ENCODE peak calls at places on chromosomes 13 and 19, in five cellular contexts. K, T, Z, B and A are unnamed samples.

GRCh38 chr13:41561179-41561578 is 103.8 kb downstream of the RGCC start:
- DNase-seq in T (no peak), Z (no peak), B (no peak), K (no peak), A (no peak)

GRCh38 chr13:79225487-79226232 is 180.4 kb downstream of the RBM26 start:
- DNase-seq in Z (no peak), B (no peak), K (no peak), T (no peak), A (no peak)

GRCh38 chr19:45154064-45154827 is 6.5 kb downstream of the NKPD1 start:
- DNase-seq in K (no peak), Z (peak), B (no peak), T (peak), A (no peak)

GRCh38 chr19:913080-913748 is at the start of gene R3HDM4:
- DNase-seq in B (no peak), K (peak), T (peak), Z (no peak), A (no peak)

GRCh38 chr13:24228852-24229458 is 68.4 kb downstream of the SPATA13 start:
- DNase-seq in B (no peak), K (peak), T (peak), Z (peak), A (no peak)

GRCh38 chr13:44857061-44857460 is 132.2 kb downstream of the NUFIP1 start:
- DNase-seq in K (no peak), B (no peak), T (no peak), Z (no peak), A (no peak)

GRCh38 chr19:30662211-30662861 is 290.2 kb downstream of the ZNF536 start:
- DNase-seq in B (no peak), T (no peak), Z (peak), K (no peak), A (no peak)

GRCh38 chr19:45351401-45351952 is 10.9 kb downstream of the KLC3 start:
- DNase-seq in B (no peak), T (no peak), K (no peak), Z (no peak), A (no peak)

GRCh38 chr19:7159105-7159933 is 89.8 kb downstream of the ZNF557 start:
- DNase-seq in B (no peak), K (no peak), T (peak), Z (no peak), A (no peak)

GRCh38 chr19:18191640-18192062 is 1.4 kb upstream of the MPV17L2 start:
- DNase-seq in K (no peak), B (no peak), Z (no peak), T (no peak), A (no peak)

GRCh38 chr13:66424417-66424816 is 805.7 kb downstream of the PCDH9 start:
- DNase-seq in K (no peak), Z (no peak), T (no peak), B (no peak), A (no peak)

GRCh38 chr13:36129539-36129938 is 1.6 kb downstream of the DCLK1 start:
- DNase-seq in Z (no peak), K (no peak), B (no peak), T (no peak), A (no peak)

GRCh38 chr19:2594319-2594718 is 108.2 kb downstream of the GNG7 start:
- DNase-seq in Z (no peak), T (no peak), K (no peak), B (peak), A (no peak)

GRCh38 chr19:43078311-43078710 is 4.2 kb downstream of the PSG2 start:
- DNase-seq in K (no peak), B (no peak), Z (no peak), T (no peak), A (no peak)

GRCh38 chr13:106432636-106433035 is 102.8 kb downstream of the EFNB2 start:
- DNase-seq in Z (no peak), B (no peak), K (no peak), T (no peak), A (no peak)

GRCh38 chr19:58279925-58280316 is 1.2 kb downstream of the ZNF8 start:
- DNase-seq in T (no peak), B (no peak), K (no peak), Z (no peak), A (no peak)

GRCh38 chr19:51111606-51112005 is 3.4 kb upstream of the CTU1 start:
- DNase-seq in Z (peak), B (no peak), T (peak), K (no peak), A (no peak)

GRCh38 chr13:31431722-31432137 is 232.0 kb downstream of the B3GLCT start:
- DNase-seq in B (no peak), K (peak), Z (peak), T (peak), A (peak)

GRCh38 chr13:50365683-50366391 is 350.6 kb downstream of the KCNRG start:
- DNase-seq in Z (peak), T (no peak), B (peak), K (no peak), A (no peak)
- TF ChIP-seq GABPA in Z (no peak), T (no peak), B (peak), K (no peak), A (no peak)

GRCh38 chr13:98994080-98994479 is 16.2 kb upstream of the DOCK9 start:
- DNase-seq in B (no peak), Z (no peak), T (no peak), K (no peak), A (no peak)

GRCh38 chr13:98990701-98991100 is 12.8 kb upstream of the DOCK9 start:
- DNase-seq in T (no peak), B (no peak), Z (no peak), K (no peak), A (no peak)

GRCh38 chr13:98994896-98995295 is 17.0 kb upstream of the DOCK9 start:
- DNase-seq in Z (no peak), T (no peak), K (no peak), B (no peak), A (no peak)

GRCh38 chr13:98989469-98990235 is 11.8 kb upstream of the DOCK9 start:
- DNase-seq in K (no peak), T (no peak), Z (no peak), B (no peak), A (no peak)

GRCh38 chr13:98992355-98992754 is 14.5 kb upstream of the DOCK9 start:
- DNase-seq in T (no peak), Z (no peak), B (no peak), K (no peak), A (no peak)
- TF ChIP-seq REST in T (no peak), Z (no peak), B (no peak), K (no peak), A (no peak)

DNA sequence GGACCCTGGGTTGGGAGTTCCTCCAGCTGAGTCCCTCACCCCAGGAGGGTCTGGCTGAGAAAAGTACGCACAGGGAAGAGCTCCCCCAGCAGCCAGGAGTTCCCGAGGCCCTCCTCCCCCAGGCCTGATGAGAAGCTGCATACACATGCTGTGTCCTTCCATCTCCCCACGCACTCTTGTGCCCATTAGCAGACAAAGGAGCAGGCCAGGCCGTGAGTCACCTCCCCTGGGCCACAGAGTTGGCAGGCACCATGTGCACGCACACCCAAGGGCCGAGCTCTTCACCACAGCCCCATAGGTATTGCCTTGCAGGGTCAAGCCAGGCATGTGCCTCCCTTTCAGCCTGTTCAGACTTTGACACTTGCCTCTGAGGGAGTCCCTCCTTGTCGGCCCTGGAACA is 17.5 kb downstream of the MAU2 start:
- DNase-seq in Z (no peak), T (no peak), K (no peak), B (no peak), A (no peak)
- TF ChIP-seq GABPA in Z (no peak), T (no peak), K (no peak), B (no peak), A (no peak)

GRCh38 chr19:34793562-34793961 is 20.5 kb upstream of the ZNF599 start:
- DNase-seq in K (no peak), B (no peak), Z (no peak), T (no peak), A (no peak)
- TF ChIP-seq REST in K (no peak), B (no peak), Z (no peak), T (no peak), A (no peak)

DNA sequence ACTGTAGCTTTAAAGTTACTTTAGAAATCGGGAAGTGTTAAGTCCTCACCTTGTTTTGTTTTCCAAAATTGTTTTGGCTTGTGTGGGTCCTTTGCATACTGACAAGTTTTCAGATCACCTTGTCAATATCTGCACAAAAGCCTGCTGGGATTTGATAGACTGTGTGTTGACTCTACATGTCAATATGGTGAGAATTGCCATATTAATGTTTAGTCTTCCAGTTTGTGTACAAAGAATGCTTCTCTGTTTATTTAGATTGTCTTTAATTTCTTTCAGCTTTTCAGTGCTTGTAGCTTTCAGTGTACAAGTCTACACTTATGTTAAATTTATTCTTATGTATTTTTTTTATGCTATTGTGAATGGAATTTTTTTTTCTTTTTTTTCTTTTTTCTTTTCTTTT is 50.2 kb downstream of the SIPA1L3 start:
- DNase-seq in T (no peak), Z (no peak), B (no peak), K (no peak), A (no peak)
- TF ChIP-seq GABPA in T (no peak), Z (no peak), B (no peak), K (no peak), A (no peak)

GRCh38 chr19:53868892-53869804 is 1.5 kb downstream of the MYADM start:
- DNase-seq in T (peak), Z (peak), K (peak), B (no peak), A (peak)

GRCh38 chr19:53870485-53870844 is 2.8 kb downstream of the MYADM start:
- DNase-seq in T (peak), B (no peak), Z (no peak), K (no peak), A (peak)

GRCh38 chr19:53867225-53868090 is at the start of gene MYADM:
- DNase-seq in Z (peak), K (peak), T (peak), B (peak), A (peak)

GRCh38 chr19:53865918-53866696 is 1.6 kb upstream of the MYADM start:
- DNase-seq in B (no peak), Z (peak), T (peak), K (peak), A (no peak)

DNA sequence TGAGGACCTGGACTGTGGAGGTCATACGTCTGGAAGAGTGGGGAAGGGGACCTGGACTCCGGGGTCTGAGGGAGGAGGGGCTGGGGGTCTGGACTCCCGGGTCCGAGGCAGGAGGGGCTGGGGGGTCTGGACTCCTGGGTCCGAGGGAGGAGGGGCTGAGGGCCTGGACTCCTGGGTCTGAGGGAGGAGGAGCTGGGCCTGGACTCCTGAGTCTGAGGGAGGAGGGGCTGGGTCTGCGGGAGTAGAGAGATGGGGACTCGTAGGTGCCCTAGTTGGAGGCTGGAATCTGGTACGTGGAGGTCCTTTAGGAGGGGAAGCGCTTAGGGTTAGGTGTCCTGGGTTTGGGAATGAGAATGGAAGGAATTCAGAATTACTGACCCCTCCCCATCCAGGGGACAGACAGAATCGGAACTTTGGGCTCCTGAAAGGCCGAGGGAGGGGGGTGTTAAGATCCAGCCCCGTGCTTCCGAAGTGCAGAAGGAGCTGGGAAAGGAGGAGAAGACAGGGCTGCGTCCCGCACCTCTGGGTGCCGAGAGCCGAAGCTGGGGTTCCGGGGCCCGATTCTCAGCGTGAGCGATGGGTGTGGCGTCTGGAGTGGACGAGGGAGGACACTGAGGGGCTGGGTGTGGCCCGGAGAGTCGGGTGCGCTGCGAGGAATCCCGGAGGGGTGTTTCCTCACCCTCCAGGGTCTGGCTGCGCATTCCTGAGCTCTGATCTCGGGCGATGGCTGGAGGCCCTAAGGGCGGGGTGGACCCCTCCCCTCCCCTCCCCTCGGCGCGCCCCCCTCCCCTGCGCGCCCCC is 608 bp downstream of the MYADM start:
- DNase-seq in Z (peak), T (peak), B (no peak), K (peak), A (peak)
- TF ChIP-seq REST in Z (no peak), T (no peak), B (no peak), K (no peak), A (no peak)

DNA sequence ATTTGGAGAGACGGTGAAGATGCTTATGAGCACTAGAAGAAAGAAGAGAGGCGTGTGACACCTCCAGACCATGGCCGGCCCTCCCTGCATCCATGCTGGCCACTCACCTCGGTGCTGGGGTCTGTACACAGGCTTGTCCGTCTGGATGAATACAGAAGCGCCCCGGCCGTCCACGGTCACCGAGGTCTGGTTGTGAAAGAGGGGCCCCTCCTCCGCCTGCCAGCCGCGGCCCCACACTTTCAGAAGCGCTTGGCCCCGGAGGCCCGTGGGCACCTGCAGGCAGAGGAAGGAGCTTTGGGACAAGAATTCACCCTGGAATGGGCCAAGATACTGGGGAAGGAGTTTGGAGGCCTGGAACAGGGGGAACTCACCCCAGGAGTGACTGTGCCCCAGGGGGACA is 15.1 kb downstream of the CPAMD8 start:
- DNase-seq in Z (no peak), K (no peak), T (no peak), B (no peak), A (no peak)
- TF ChIP-seq GABPA in Z (no peak), K (no peak), T (no peak), B (no peak), A (no peak)

GRCh38 chr13:59700281-59700680 is 463.4 kb downstream of the DIAPH3 start:
- DNase-seq in B (no peak), T (no peak), Z (peak), K (no peak), A (no peak)
- TF ChIP-seq REST in B (no peak), T (no peak), Z (no peak), K (no peak), A (no peak)

GRCh38 chr19:47729799-47730520 is 15.4 kb upstream of the NOP53 start:
- DNase-seq in Z (peak), T (peak), B (no peak), K (peak), A (peak)

GRCh38 chr19:47730521-47730889 is 14.8 kb upstream of the NOP53 start:
- DNase-seq in Z (no peak), B (no peak), K (no peak), T (no peak), A (no peak)

GRCh38 chr19:47730910-47731309 is 14.4 kb upstream of the NOP53 start:
- DNase-seq in K (no peak), B (no peak), T (no peak), Z (no peak), A (no peak)

GRCh38 chr19:47726467-47726866 is 13.2 kb downstream of the EHD2 start:
- DNase-seq in T (no peak), B (no peak), K (no peak), Z (no peak), A (peak)

DNA sequence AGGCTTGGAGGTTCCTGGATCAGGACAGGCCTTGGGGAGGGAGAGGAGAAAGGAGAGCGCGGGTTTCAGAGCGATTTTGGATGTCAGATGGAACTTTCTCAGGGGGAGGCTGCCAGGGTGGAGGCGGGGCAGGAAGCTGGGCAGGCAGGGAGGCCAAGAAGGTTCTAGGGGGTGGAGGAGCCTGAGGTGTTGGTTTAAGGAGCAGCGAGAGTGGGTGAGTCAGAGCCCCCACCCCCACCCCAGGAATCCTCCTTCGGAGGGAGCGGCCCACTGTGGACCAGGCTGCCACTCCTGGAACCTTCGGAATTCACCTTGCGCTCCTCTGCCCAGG is 15.9 kb upstream of the NOP53 start:
- DNase-seq in Z (no peak), B (no peak), T (peak), K (no peak), A (no peak)
- TF ChIP-seq GABPA in Z (no peak), B (no peak), T (no peak), K (no peak), A (no peak)